ENCODE peak calls at places on chromosomes 12 and 14, in nine cellular contexts. F is foreskin fibroblast, R is hepatocyte, Y is Peyer's patch, C is left ventricle myocardium inferior, A is spleen, K is epithelial cell of esophagus, L is PC-3, B is AG04450. Q is an unnamed sample.

GRCh38 chr12:27467641-27468040 is 21.1 kb downstream of the SMCO2 start:
- DNase-seq in F (no peak), R (no peak), Y (no peak), C (no peak), A (no peak), K (no peak), L (no peak), B (no peak), Q (no peak)

GRCh38 chr12:45483571-45483970 is 245.9 kb upstream of the ARID2 start:
- DNase-seq in F (no peak), R (no peak), Y (no peak), C (peak), A (no peak), K (no peak), L (peak), B (no peak), Q (peak)

GRCh38 chr12:10361084-10361483 is 28.8 kb downstream of the KLRK1 start:
- DNase-seq in F (no peak), R (no peak), Y (no peak), C (no peak), A (no peak), K (peak), L (peak), B (no peak), Q (no peak)

GRCh38 chr12:9667403-9667802 is 2.1 kb upstream of the CLEC2D start:
- DNase-seq in F (no peak), R (no peak), Y (no peak), C (no peak), A (no peak), K (no peak), L (no peak), B (no peak), Q (no peak)

GRCh38 chr14:76203086-76204001 is 51.6 kb downstream of the GPATCH2L start:
- DNase-seq in F (peak), R (peak), Y (no peak), C (no peak), A (no peak), K (peak), L (peak), B (peak), Q (peak)

GRCh38 chr14:73935666-73936065 is 14.2 kb downstream of the FAM161B start:
- DNase-seq in F (no peak), R (no peak), Y (no peak), C (no peak), A (no peak), K (peak), L (peak), B (no peak), Q (no peak)

GRCh38 chr12:30926243-30927209 is at the start of gene TSPAN11:
- DNase-seq in F (no peak), R (peak), Y (no peak), C (peak), A (no peak), K (peak), L (no peak), B (no peak), Q (no peak)

GRCh38 chr12:60148831-60149230 is 553.0 kb downstream of the SLC16A7 start:
- DNase-seq in F (peak), R (no peak), Y (no peak), C (no peak), A (no peak), K (peak), L (peak), B (peak), Q (peak)

GRCh38 chr14:35047961-35048513 is 2.0 kb downstream of the FAM177A1 start:
- DNase-seq in F (no peak), R (no peak), Y (no peak), C (no peak), A (no peak), K (no peak), L (no peak), B (no peak), Q (no peak)

GRCh38 chr12:28622416-28622815 is 432.2 kb downstream of the CCDC91 start:
- DNase-seq in F (peak), R (no peak), Y (no peak), C (no peak), A (no peak), K (peak), L (peak), B (peak), Q (no peak)

GRCh38 chr12:60489071-60489470 is 893.2 kb downstream of the SLC16A7 start:
- DNase-seq in F (peak), R (no peak), Y (no peak), C (no peak), A (no peak), K (peak), L (peak), B (no peak), Q (no peak)

GRCh38 chr12:3841783-3842182 is 31.4 kb downstream of the PARP11 start:
- DNase-seq in F (no peak), R (no peak), Y (no peak), C (no peak), A (no peak), K (no peak), L (no peak), B (no peak), Q (no peak)

GRCh38 chr14:99595034-99595433 is 9.0 kb downstream of the CCDC85C start:
- DNase-seq in F (no peak), R (no peak), Y (no peak), C (no peak), A (no peak), K (no peak), L (no peak), B (no peak), Q (no peak)

GRCh38 chr12:109759076-109759420 is 45.4 kb downstream of the FAM222A start:
- DNase-seq in F (no peak), R (no peak), Y (peak), C (peak), A (no peak), K (no peak), L (no peak), B (no peak), Q (no peak)

GRCh38 chr12:188910-189621 is 24.9 kb downstream of the SLC6A12 start:
- DNase-seq in F (peak), R (peak), Y (peak), C (peak), A (peak), K (peak), L (peak), B (peak), Q (no peak)

GRCh38 chr14:67461341-67461985 is 27.1 kb downstream of the TMEM229B start:
- DNase-seq in F (peak), R (no peak), Y (no peak), C (no peak), A (no peak), K (peak), L (no peak), B (no peak), Q (no peak)

GRCh38 chr12:81758421-81759214 is 532 bp downstream of the PPFIA2 start:
- DNase-seq in F (no peak), R (peak), Y (no peak), C (peak), A (peak), K (peak), L (no peak), B (no peak), Q (no peak)
- H3K4me3 ChIP-seq in F (peak), R (peak), Y (peak), C (peak), A (no peak), K (peak), L (peak), B (peak), Q (peak)

GRCh38 chr12:76948895-76949294 is 70.1 kb upstream of the CSRP2 start:
- DNase-seq in F (no peak), R (no peak), Y (no peak), C (no peak), A (no peak), K (no peak), L (no peak), B (no peak), Q (no peak)

GRCh38 chr12:76957306-76957705 is 78.5 kb upstream of the CSRP2 start:
- DNase-seq in F (no peak), R (no peak), Y (no peak), C (no peak), A (no peak), K (peak), L (no peak), B (no peak), Q (no peak)

GRCh38 chr12:76947270-76947669 is 68.5 kb upstream of the CSRP2 start:
- DNase-seq in F (no peak), R (no peak), Y (no peak), C (no peak), A (no peak), K (no peak), L (no peak), B (no peak), Q (no peak)

GRCh38 chr12:76952995-76953394 is 74.2 kb upstream of the CSRP2 start:
- DNase-seq in F (no peak), R (peak), Y (no peak), C (no peak), A (no peak), K (peak), L (peak), B (no peak), Q (no peak)
- TF ChIP-seq CTCF in F (no peak), R (no peak), Y (no peak), C (no peak), A (no peak), K (peak), L (peak), B (no peak), Q (no peak)

GRCh38 chr12:12128665-12129064 is 57.9 kb downstream of the BCL2L14 start:
- DNase-seq in F (no peak), R (no peak), Y (no peak), C (no peak), A (no peak), K (no peak), L (no peak), B (no peak), Q (no peak)

GRCh38 chr12:12127304-12127703 is 56.6 kb downstream of the BCL2L14 start:
- DNase-seq in F (no peak), R (no peak), Y (no peak), C (no peak), A (no peak), K (no peak), L (no peak), B (no peak), Q (no peak)

GRCh38 chr12:12126551-12126950 is 55.8 kb downstream of the BCL2L14 start:
- DNase-seq in F (no peak), R (no peak), Y (no peak), C (no peak), A (no peak), K (peak), L (peak), B (no peak), Q (no peak)

GRCh38 chr12:12121022-12121421 is 50.3 kb downstream of the BCL2L14 start:
- DNase-seq in F (no peak), R (no peak), Y (no peak), C (no peak), A (no peak), K (no peak), L (no peak), B (no peak), Q (no peak)

GRCh38 chr12:12123209-12123608 is 52.5 kb downstream of the BCL2L14 start:
- DNase-seq in F (no peak), R (no peak), Y (no peak), C (no peak), A (no peak), K (no peak), L (no peak), B (no peak), Q (no peak)
- H3K4me3 ChIP-seq in F (no peak), R (no peak), Y (no peak), C (no peak), A (no peak), K (no peak), L (no peak), B (no peak), Q (no peak)

GRCh38 chr14:51979399-51979709 is 10.0 kb upstream of the RTRAF start:
- DNase-seq in F (no peak), R (no peak), Y (no peak), C (no peak), A (no peak), K (no peak), L (no peak), B (no peak), Q (no peak)
- TF ChIP-seq CTCF in F (no peak), R (no peak), Y (no peak), C (peak), A (peak), K (no peak), L (peak), B (no peak), Q (no peak)

GRCh38 chr12:113463746-113464743 is 7.6 kb downstream of the LHX5 start:
- DNase-seq in F (no peak), R (no peak), Y (no peak), C (no peak), A (no peak), K (no peak), L (peak), B (no peak), Q (no peak)

GRCh38 chr12:113459981-113460380 is 11.7 kb downstream of the LHX5 start:
- DNase-seq in F (no peak), R (no peak), Y (no peak), C (no peak), A (no peak), K (no peak), L (no peak), B (no peak), Q (no peak)

GRCh38 chr12:113462880-113463745 is 8.6 kb downstream of the LHX5 start:
- DNase-seq in F (no peak), R (no peak), Y (no peak), C (no peak), A (no peak), K (no peak), L (no peak), B (no peak), Q (no peak)

GRCh38 chr12:113461666-113462065 is 10.0 kb downstream of the LHX5 start:
- DNase-seq in F (no peak), R (no peak), Y (no peak), C (no peak), A (no peak), K (peak), L (peak), B (no peak), Q (no peak)

DNA sequence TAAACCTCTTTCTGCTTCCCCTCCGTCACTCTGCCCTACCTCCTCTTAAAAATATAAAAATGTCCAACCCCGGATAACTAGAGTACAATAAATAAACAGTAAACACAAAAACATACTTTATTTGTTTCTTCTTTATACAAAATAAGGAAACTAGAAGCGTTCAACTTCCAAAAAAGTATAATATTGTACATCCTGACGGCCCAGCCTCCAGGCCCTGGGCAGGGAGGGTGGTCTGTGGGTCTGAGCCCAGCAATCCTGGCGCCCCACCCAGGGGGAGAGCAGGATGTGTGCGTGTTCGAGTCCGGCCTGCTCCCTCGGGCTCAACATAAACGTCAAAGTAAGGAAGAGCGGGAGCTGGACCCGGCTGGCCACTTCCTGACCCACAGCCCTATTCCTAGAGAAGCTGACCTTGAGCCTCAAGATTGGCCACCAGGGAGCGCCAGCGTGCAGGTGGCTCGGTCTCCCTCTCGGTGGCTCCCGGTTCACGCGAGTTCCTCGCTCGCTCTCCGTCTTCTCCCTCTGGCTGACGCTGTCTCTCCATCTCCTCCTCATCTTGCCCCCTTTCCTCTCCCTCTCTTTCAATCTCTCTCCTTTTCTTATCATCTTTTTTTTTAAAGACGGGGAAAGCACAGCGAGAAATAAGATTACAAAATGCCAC is 9.4 kb downstream of the LHX5 start:
- DNase-seq in F (peak), R (peak), Y (peak), C (peak), A (peak), K (peak), L (peak), B (peak), Q (peak)
- H3K4me3 ChIP-seq in F (peak), R (no peak), Y (peak), C (peak), A (no peak), K (peak), L (peak), B (peak), Q (no peak)

GRCh38 chr14:50501642-50502041 is 30.7 kb downstream of the MAP4K5 start:
- DNase-seq in F (peak), R (no peak), Y (no peak), C (no peak), A (no peak), K (peak), L (peak), B (peak), Q (peak)
- TF ChIP-seq CTCF in F (no peak), R (no peak), Y (no peak), C (no peak), A (no peak), K (no peak), L (no peak), B (no peak), Q (no peak)